ENCODE peak calls at places on chromosome 4, in four cellular contexts. Q, U, A and P are unnamed samples.

GRCh38 chr4:73740353-73740778 is at the start of gene CXCL8:
- DNase-seq in Q (peak), U (peak), A (no peak), P (peak)

GRCh38 chr4:110514889-110515479 is 39.0 kb downstream of the ENPEP start:
- DNase-seq in Q (peak), A (peak), U (no peak), P (no peak)

GRCh38 chr4:179615704-179616103 is 2173.5 kb upstream of the AGA start:
- DNase-seq in Q (no peak), A (no peak), U (no peak), P (no peak)

GRCh38 chr4:8370835-8371234 is 69.7 kb downstream of the ACOX3 start:
- DNase-seq in A (no peak), Q (no peak), U (peak), P (peak)

GRCh38 chr4:19842471-19842870 is 409.2 kb upstream of the SLIT2 start:
- DNase-seq in U (no peak), A (no peak), Q (no peak), P (no peak)

GRCh38 chr4:22233257-22233656 is 282.6 kb downstream of the ADGRA3 start:
- DNase-seq in Q (no peak), A (no peak), U (no peak), P (no peak)

GRCh38 chr4:182307746-182308145 is 64.5 kb downstream of the TENM3 start:
- DNase-seq in A (no peak), U (no peak), Q (peak), P (no peak)

GRCh38 chr4:48862038-48862437 is 31.1 kb downstream of the OCIAD1 start:
- DNase-seq in A (no peak), Q (no peak), U (no peak), P (no peak)